ENCODE peak calls at places on chromosomes 16 and 17, in four cellular contexts. K is sigmoid colon, Z is K562, H is esophagus muscularis mucosa. R is an unnamed sample. For H3K4me1, the result is how much of the 10 kb centered on the place peaks cover.

GRCh38 chr17:79735096-79735495 is 4.4 kb downstream of the ENPP7 start:
- DNase-seq in Z (no peak), K (no peak), H (no peak), R (no peak)

GRCh38 chr17:56074366-56074765 is 78.9 kb upstream of the ANKFN1 start:
- DNase-seq in Z (no peak), K (no peak), H (no peak), R (no peak)

GRCh38 chr17:35052780-35053179 is 10.7 kb downstream of the RFFL start:
- DNase-seq in Z (no peak), K (no peak), H (no peak), R (no peak)

GRCh38 chr16:85286970-85287814 is 174.9 kb upstream of the CIBAR2 start:
- DNase-seq in Z (peak), K (peak), H (no peak), R (no peak)

GRCh38 chr16:31008154-31008950 is 2.1 kb downstream of the STX1B start:
- DNase-seq in K (no peak), Z (no peak), H (no peak), R (no peak)

GRCh38 chr16:29996773-29997250 is 771 bp downstream of the INO80E start:
- DNase-seq in Z (peak), H (no peak), K (no peak), R (no peak)

GRCh38 chr16:87426423-87427215 is 34.5 kb downstream of the MAP1LC3B start:
- DNase-seq in K (peak), Z (no peak), H (no peak), R (no peak)

GRCh38 chr17:55845385-55845784 is 94.5 kb downstream of the PCTP start:
- DNase-seq in K (peak), Z (no peak), H (no peak), R (peak)

GRCh38 chr16:14483819-14484385 is 146.2 kb downstream of the PARN start:
- DNase-seq in H (peak), Z (no peak), K (no peak), R (no peak)

GRCh38 chr17:58176200-58176599 is 9.4 kb downstream of the OR4D2 start:
- DNase-seq in K (no peak), Z (no peak), H (no peak), R (no peak)

GRCh38 chr16:52076332-52077115 is 470.4 kb downstream of the TOX3 start:
- DNase-seq in Z (no peak), K (no peak), H (no peak), R (no peak)

GRCh38 chr16:55567382-55567781 is 898 bp downstream of the CAPNS2 start:
- DNase-seq in H (no peak), Z (no peak), K (no peak), R (no peak)

GRCh38 chr17:79363552-79364275 is 247.1 kb downstream of the RBFOX3 start:
- DNase-seq in H (no peak), K (no peak), Z (no peak), R (no peak)

GRCh38 chr17:17824780-17825614 is 11.8 kb downstream of the SREBF1 start:
- DNase-seq in H (no peak), Z (no peak), K (peak), R (peak)

GRCh38 chr16:88628512-88628974 is 9.8 kb upstream of the IL17C start:
- DNase-seq in H (no peak), Z (peak), K (no peak), R (peak)

GRCh38 chr16:49558451-49558850 is 184.8 kb downstream of the C16orf78 start:
- DNase-seq in H (no peak), Z (no peak), K (no peak), R (no peak)

GRCh38 chr16:50152386-50152806 is 710 bp upstream of the TENT4B start:
- DNase-seq in Z (no peak), H (no peak), K (peak), R (peak)

GRCh38 chr17:75542728-75543336 is 17.3 kb downstream of the LLGL2 start:
- DNase-seq in H (no peak), Z (no peak), K (no peak), R (no peak)

GRCh38 chr17:76017481-76018339 is 9.4 kb downstream of the EVPL start:
- DNase-seq in H (no peak), K (no peak), Z (no peak), R (no peak)

GRCh38 chr17:18270851-18271170 is 10.3 kb downstream of the MIEF2 start:
- DNase-seq in H (no peak), Z (no peak), K (no peak), R (no peak)

GRCh38 chr17:48726182-48726915 is 2.2 kb downstream of the HOXB13 start:
- DNase-seq in K (peak), H (no peak), Z (no peak), R (no peak)

GRCh38 chr16:84382396-84382795 is 14.1 kb downstream of the ATP2C2 start:
- DNase-seq in H (no peak), Z (no peak), K (no peak), R (no peak)

GRCh38 chr17:68462381-68463210 is 5.3 kb upstream of the WIPI1 start:
- DNase-seq in H (no peak), Z (peak), K (peak), R (peak)

GRCh38 chr17:57485916-57486315 is 229.6 kb downstream of the MSI2 start:
- DNase-seq in H (no peak), K (no peak), Z (no peak), R (no peak)

GRCh38 chr17:80678621-80679020 is 134.0 kb downstream of the RPTOR start:
- DNase-seq in Z (no peak), K (no peak), H (no peak), R (no peak)

GRCh38 chr16:75238132-75238852 is 13.1 kb downstream of the BCAR1 start:
- DNase-seq in K (peak), H (peak), Z (no peak), R (no peak)

GRCh38 chr17:1789936-1790335 is 28.1 kb downstream of the SERPINF1 start:
- DNase-seq in Z (no peak), K (no peak), H (no peak), R (no peak)

GRCh38 chr16:58028168-58028455 is 2.6 kb downstream of the MMP15 start:
- DNase-seq in H (no peak), Z (no peak), K (no peak), R (no peak)

GRCh38 chr16:65601781-65602180 is 479.9 kb upstream of the CDH11 start:
- DNase-seq in K (no peak), Z (no peak), H (peak), R (no peak)

GRCh38 chr17:51257150-51258081 is 2.4 kb downstream of the MBTD1 start:
- DNase-seq in K (no peak), H (no peak), Z (no peak), R (no peak)

GRCh38 chr16:2816751-2817495 is at the start of gene PRSS21:
- DNase-seq in K (peak), H (no peak), Z (peak), R (no peak)

GRCh38 chr17:79922161-79922569 is 82.9 kb upstream of the CBX4 start:
- DNase-seq in K (no peak), Z (no peak), H (no peak), R (no peak)

GRCh38 chr16:89842471-89843408 is 14.5 kb downstream of the SPIRE2 start:
- DNase-seq in Z (no peak), K (no peak), H (no peak), R (no peak)

GRCh38 chr17:8185580-8186445 is 4.2 kb downstream of the BORCS6 start:
- DNase-seq in K (peak), Z (peak), H (peak), R (peak)

GRCh38 chr17:15457723-15458094 is 9.7 kb downstream of the CDRT4 start:
- DNase-seq in H (no peak), Z (no peak), K (peak), R (no peak)

GRCh38 chr16:9092963-9093477 is 1.6 kb downstream of the HAPSTR1 start:
- DNase-seq in K (peak), Z (peak), H (no peak), R (no peak)

DNA sequence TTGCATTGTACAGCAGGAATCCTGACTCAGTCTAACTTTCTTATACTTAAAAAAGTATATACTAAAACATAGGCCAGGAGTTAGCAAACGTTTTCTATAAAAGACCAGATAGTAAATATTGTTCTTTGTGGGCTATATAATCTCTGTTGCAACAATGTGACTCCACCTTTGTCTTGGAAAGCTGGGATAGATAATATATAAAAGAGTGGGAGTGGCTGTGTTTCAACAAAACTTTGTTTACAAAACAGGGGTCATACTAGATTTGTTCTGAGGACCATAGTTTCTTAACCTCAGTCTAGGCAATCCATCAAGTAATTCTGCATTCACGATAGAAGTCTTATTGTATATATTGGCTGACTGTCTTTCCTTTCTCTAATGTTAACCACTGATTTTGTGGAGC is 9.0 kb upstream of the TBC1D3B start:
- DNase-seq in H (no peak), Z (no peak), K (no peak), R (no peak)
- H3K27ac ChIP-seq in H (no peak), Z (no peak), K (no peak), R (no peak)

DNA sequence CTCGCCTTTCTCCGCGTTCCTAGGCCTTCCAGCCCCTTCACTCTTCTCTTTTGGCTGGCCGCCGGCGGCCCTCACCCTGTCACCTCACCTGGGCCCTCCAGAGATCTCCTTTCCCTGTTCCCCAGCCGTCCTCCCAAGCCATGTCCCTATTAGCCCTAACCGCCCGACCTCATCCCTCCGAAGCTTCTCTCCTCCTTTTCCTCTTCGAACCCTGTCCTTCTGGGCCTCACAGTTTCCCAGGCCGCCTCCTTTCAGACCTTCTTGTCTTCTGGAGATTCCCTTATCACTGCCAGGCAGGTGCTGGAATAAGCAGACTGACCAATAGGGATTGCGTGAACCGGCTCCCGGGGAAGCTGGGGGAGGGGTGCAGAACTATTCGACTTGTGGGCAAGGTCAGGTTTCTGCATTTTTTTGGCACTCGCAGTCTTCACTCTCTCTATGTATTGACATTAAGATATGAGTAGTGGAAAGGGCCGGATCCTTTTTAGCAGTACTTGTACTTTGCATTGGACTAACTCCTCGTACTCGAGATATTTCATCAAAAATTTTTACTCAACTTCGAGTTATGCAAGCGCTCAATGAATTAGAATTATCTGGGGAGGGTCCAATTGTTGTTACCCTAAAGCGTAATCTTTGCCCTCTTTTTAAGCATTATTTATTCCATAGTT is 689 bp downstream of the RHOT1 start:
- DNase-seq in H (no peak), K (peak), Z (peak), R (peak)
- TF ChIP-seq EP300 in H (no peak), K (no peak), Z (peak), R (no peak)

GRCh38 chr17:41919165-41919817 is 540 bp upstream of the ACLY start:
- DNase-seq in K (no peak), H (no peak), Z (no peak), R (peak)

GRCh38 chr17:41917957-41918391 is 777 bp downstream of the ACLY start:
- DNase-seq in Z (peak), H (no peak), K (peak), R (peak)

GRCh38 chr17:41918392-41919164 is at the start of gene ACLY:
- DNase-seq in K (peak), Z (peak), H (peak), R (peak)

GRCh38 chr17:41919840-41920579 is 1.3 kb upstream of the ACLY start:
- DNase-seq in Z (no peak), H (no peak), K (peak), R (no peak)

DNA sequence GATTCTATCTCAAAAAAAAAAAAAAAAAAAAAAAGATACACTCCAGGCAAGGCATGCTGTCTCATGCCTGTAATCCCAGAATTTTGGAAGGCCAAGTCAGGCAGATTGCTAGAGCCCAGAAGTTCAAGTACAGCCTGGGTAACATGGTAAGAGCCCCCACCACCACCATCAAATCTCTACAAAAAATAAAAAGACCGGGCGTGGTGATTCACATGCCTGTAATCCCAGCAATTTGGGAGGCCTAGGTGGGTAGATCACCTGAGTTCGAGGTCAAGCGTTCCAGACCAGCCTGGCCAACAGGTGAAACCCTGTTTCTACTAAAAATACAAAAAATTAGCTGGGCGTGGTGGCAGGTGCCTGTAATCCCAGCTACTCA is 1.8 kb upstream of the ACLY start:
- DNase-seq in K (no peak), H (no peak), Z (no peak), R (no peak)
- H3K4me1 ChIP-seq in K (under half), H (under half), Z (under half), R (under half)

GRCh38 chr17:30832438-30832790 is 648 bp downstream of the ATAD5 start:
- DNase-seq in H (no peak), K (no peak), Z (no peak), R (no peak)

GRCh38 chr17:30827082-30827481 is 2.6 kb upstream of the CRLF3 start:
- DNase-seq in K (no peak), Z (no peak), H (no peak), R (no peak)

GRCh38 chr17:30829022-30829421 is 2.7 kb upstream of the ATAD5 start:
- DNase-seq in Z (no peak), K (no peak), H (no peak), R (no peak)

GRCh38 chr17:30831663-30832437 is at the start of gene ATAD5:
- DNase-seq in K (peak), Z (peak), H (peak), R (peak)

GRCh38 chr17:30831257-30831656 is 509 bp upstream of the ATAD5 start:
- DNase-seq in K (no peak), H (no peak), Z (peak), R (peak)
- H3K27ac ChIP-seq in K (peak), H (peak), Z (peak), R (peak)

GRCh38 chr16:35744716-35745115 is 2285.3 kb downstream of the TP53TG3F start:
- DNase-seq in H (peak), K (no peak), Z (no peak), R (no peak)
- TF ChIP-seq EP300 in H (no peak), K (no peak), Z (no peak), R (no peak)

R was measured in A549.